ENCODE peak calls at places on chromosomes 13 and 19, in eight cellular contexts. T is GM23248, Q is neural progenitor cell, A is tibial nerve, J is IMR-90, S is ascending aorta, Y is small intestine, L is ovary. E is an unnamed sample.

GRCh38 chr19:7506385-7507328 is 9.2 kb upstream of the ZNF358 start:
- DNase-seq in T (peak), Q (peak), J (peak), Y (peak), L (peak), S (peak), A (peak), E (peak)

GRCh38 chr19:51712461-51713081 is 11.2 kb downstream of the HAS1 start:
- DNase-seq in L (no peak), Q (peak), A (no peak), T (peak), S (no peak), J (peak), Y (peak), E (no peak)

GRCh38 chr19:45640849-45641273 is 1.7 kb upstream of the EML2 start:
- DNase-seq in Y (no peak), S (no peak), T (no peak), Q (peak), J (no peak), A (no peak), L (peak), E (no peak)

GRCh38 chr19:51531349-51532315 is at the start of gene SIGLEC6:
- DNase-seq in S (peak), T (no peak), Q (no peak), L (no peak), J (no peak), Y (no peak), A (peak), E (peak)

GRCh38 chr19:21468791-21469190 is 36.6 kb upstream of the ZNF429 start:
- DNase-seq in J (no peak), L (no peak), Q (peak), Y (no peak), T (no peak), S (no peak), A (no peak), E (no peak)

GRCh38 chr13:27200413-27201066 is 28.9 kb upstream of the USP12 start:
- DNase-seq in A (no peak), L (no peak), Q (no peak), Y (no peak), J (no peak), T (no peak), S (no peak), E (no peak)

GRCh38 chr13:95201814-95202521 is 99.3 kb downstream of the ABCC4 start:
- DNase-seq in Q (no peak), A (no peak), Y (peak), S (no peak), L (no peak), T (no peak), J (peak), E (no peak)

GRCh38 chr19:6734096-6734696 is 3.2 kb downstream of the GPR108 start:
- DNase-seq in J (no peak), Q (no peak), T (no peak), A (no peak), Y (no peak), S (no peak), L (no peak), E (no peak)

GRCh38 chr19:50658438-50659317 is 9.4 kb downstream of the C19orf81 start:
- DNase-seq in T (peak), A (peak), Q (peak), J (peak), L (peak), S (no peak), Y (no peak), E (peak)

GRCh38 chr19:31356587-31357314 is 7.5 kb upstream of the TSHZ3 start:
- DNase-seq in T (no peak), A (no peak), Y (peak), J (no peak), Q (peak), L (no peak), S (no peak), E (no peak)

DNA sequence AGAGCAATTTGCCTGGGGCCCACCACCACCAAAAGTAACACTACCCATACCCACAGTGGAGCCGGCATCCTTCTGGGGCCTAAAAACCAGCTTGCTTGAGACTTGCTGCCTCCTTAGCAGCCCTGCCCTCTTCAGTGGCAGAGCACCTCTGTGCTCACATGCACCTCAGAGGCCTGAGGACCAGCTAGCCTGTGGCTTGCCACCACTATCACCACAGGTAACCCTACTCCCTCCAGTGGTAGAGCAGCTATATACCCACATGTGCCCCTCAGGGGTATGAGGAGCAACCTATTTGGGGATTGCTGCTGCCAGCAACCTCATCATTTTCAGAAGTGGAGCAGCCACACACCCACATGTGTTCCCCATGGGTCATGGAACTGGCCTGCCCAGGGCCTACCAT is 111.4 kb upstream of the SPRY2 start:
- DNase-seq in Q (no peak), L (no peak), A (no peak), S (no peak), J (no peak), T (no peak), Y (no peak), E (no peak)
- H3K27ac ChIP-seq in Q (no peak), L (no peak), A (no peak), S (no peak), J (no peak), T (no peak), Y (no peak), E (no peak)

GRCh38 chr19:42426643-42427042 is 545 bp downstream of the LIPE start:
- DNase-seq in Q (no peak), A (no peak), S (no peak), Y (no peak), J (no peak), T (no peak), L (no peak), E (no peak)
- H3K27ac ChIP-seq in Q (no peak), A (no peak), S (no peak), Y (no peak), J (no peak), T (no peak), L (no peak), E (peak)

GRCh38 chr13:30857636-30858035 is 48.4 kb upstream of the MEDAG start:
- DNase-seq in L (no peak), T (no peak), S (no peak), Y (no peak), J (no peak), Q (no peak), A (no peak), E (no peak)

GRCh38 chr13:30859326-30859725 is 46.7 kb upstream of the MEDAG start:
- DNase-seq in L (no peak), J (no peak), Q (peak), A (no peak), S (no peak), T (no peak), Y (no peak), E (no peak)

GRCh38 chr13:30855569-30855968 is 50.5 kb upstream of the MEDAG start:
- DNase-seq in L (no peak), Y (no peak), A (no peak), S (no peak), Q (no peak), T (no peak), J (no peak), E (no peak)

GRCh38 chr13:30857018-30857417 is 49.1 kb upstream of the MEDAG start:
- DNase-seq in Y (no peak), J (no peak), T (no peak), A (no peak), Q (no peak), L (no peak), S (no peak), E (no peak)

DNA sequence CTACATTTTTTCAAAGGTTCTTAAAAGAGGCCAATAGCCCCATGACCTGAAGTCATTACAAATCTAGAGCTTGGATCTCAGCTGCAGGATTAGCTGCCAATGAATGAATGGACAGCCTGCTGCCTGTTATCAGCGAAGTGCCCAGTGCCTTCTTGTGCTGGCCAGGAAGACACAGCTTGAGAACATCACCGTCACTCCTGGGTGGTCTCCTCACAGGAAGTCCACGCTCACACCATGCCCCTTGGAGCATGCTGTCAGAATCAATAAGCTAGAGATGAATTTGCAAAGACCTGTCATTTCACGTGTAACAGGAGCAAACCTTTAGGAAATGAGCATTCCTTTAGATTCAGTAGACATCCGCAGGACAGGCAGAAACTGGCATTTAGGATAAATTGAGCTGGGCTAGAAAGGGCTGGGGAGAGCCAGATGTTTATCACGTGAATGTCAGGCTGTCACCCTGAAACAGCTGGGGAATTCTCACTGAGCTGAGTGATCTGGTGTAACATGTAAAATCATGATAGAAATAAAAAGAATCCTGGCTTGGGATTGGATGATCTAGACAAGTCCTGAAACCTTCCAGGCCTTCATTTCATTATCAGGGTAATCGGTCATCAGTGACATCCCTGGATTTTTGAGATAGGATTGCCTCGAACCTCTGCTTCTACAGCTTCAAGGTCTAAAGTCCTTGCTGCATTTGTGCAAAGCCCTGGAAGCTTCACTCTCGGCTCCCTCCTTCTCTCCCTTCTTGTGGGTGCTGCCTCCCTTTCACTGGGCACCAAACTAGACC is 49.9 kb upstream of the MEDAG start:
- DNase-seq in T (no peak), A (no peak), Y (no peak), Q (no peak), S (no peak), L (no peak), J (no peak), E (no peak)
- H3K27ac ChIP-seq in T (no peak), A (no peak), Y (no peak), Q (no peak), S (no peak), L (no peak), J (no peak), E (no peak)

GRCh38 chr19:18109363-18109730 is 11.8 kb downstream of the MAST3 start:
- DNase-seq in S (no peak), Y (peak), A (no peak), L (no peak), J (no peak), Q (no peak), T (no peak), E (no peak)
- H3K27ac ChIP-seq in S (peak), Y (peak), A (no peak), L (no peak), J (no peak), Q (no peak), T (no peak), E (peak)

GRCh38 chr13:76552807-76553206 is 333.4 kb downstream of the KCTD12 start:
- DNase-seq in Y (no peak), A (no peak), J (no peak), S (no peak), T (no peak), L (no peak), Q (no peak), E (no peak)

GRCh38 chr13:76556632-76557031 is 329.6 kb downstream of the KCTD12 start:
- DNase-seq in Q (no peak), L (no peak), S (no peak), A (no peak), Y (no peak), T (no peak), J (no peak), E (no peak)

GRCh38 chr13:76552373-76552772 is 333.8 kb downstream of the KCTD12 start:
- DNase-seq in Q (no peak), T (no peak), J (no peak), S (no peak), Y (no peak), L (no peak), A (no peak), E (no peak)
- H3K27ac ChIP-seq in Q (no peak), T (no peak), J (no peak), S (no peak), Y (no peak), L (no peak), A (no peak), E (no peak)

DNA sequence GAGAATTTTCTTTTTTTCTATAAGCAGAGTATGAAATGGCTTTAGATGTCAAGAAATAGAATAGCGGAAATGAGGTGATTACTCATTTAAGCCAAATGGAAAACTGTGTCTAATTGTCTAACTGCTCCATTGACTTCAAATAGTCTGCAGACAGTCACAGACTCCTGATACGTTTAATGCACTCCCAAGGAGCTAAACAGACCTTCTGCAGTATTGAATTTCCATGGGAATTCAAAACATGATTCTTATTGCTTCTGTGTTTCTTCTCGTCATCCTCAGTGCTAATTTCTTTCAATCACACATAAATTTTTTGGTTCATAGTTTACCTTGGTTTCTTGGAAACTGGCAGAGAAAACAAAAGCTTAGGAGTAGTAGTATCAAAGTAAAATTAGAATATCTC is 865.2 kb upstream of the SLC10A2 start:
- DNase-seq in Q (no peak), J (no peak), T (no peak), L (no peak), A (no peak), S (no peak), Y (no peak), E (no peak)
- H3K27ac ChIP-seq in Q (no peak), J (no peak), T (no peak), L (no peak), A (no peak), S (no peak), Y (no peak), E (no peak)

DNA sequence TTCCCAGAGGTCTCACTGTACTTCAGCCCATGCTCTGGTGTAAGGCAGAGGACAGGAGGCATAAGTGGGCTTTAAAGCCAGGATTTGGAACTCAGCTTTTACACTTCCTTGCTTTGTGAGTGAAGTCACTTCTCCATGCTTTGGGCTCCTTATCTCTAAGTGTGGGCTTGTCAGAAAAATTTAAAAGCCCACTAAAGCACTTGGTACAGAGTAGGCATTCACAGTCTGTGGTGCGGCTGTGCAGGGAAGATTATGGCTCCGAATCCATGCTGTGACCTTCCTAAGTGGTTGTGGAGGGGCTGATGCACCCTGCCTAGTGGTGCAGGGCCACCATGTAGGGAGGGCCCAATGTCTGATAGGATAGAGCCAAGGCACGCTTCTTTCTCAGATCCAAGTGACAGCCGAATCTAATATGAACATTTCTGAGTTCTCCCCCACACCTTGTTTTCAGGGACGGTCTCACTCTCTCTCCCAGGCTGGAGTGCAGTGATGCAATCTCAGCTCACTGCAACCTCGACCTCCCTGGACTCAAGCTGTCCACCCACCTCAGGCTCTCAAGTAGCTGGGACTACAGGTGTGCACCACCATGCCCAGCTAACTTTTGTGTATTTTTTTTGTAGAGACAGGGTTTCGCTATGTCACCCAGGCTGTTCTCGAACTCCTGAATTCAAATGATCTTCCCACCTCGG is 6.9 kb downstream of the TIMM29 start:
- DNase-seq in L (no peak), Y (no peak), Q (no peak), J (no peak), T (no peak), A (no peak), S (no peak), E (no peak)
- H3K27ac ChIP-seq in L (no peak), Y (no peak), Q (no peak), J (no peak), T (no peak), A (no peak), S (no peak), E (no peak)

GRCh38 chr13:99258946-99259345 is 767 bp upstream of the GPR18 start:
- DNase-seq in T (no peak), S (no peak), A (no peak), J (no peak), Q (no peak), L (no peak), Y (no peak), E (no peak)
- H3K27ac ChIP-seq in T (no peak), S (no peak), A (no peak), J (no peak), Q (no peak), L (no peak), Y (no peak), E (no peak)

E was measured in caudate nucleus.